ENCODE peak calls at places on chromosomes 12 and 14, in six cellular contexts. S, C, R, A, H and T are unnamed samples.

GRCh38 chr14:61454545-61454944 is 133.2 kb downstream of the PRKCH start:
- DNase-seq in S (peak), H (no peak), A (peak), C (no peak), R (no peak), T (no peak)

GRCh38 chr12:103181366-103182152 is 224.1 kb downstream of the ASCL1 start:
- DNase-seq in C (no peak), S (no peak), R (no peak), A (no peak), H (no peak), T (no peak)

GRCh38 chr14:53714495-53715389 is 241.9 kb downstream of the BMP4 start:
- DNase-seq in A (peak), R (no peak), H (no peak), S (no peak), C (no peak), T (no peak)

GRCh38 chr12:95859344-95859816 is 628 bp downstream of the SNRPF start:
- DNase-seq in A (peak), H (peak), C (peak), R (peak), S (peak), T (no peak)

GRCh38 chr14:85528080-85528881 is 1.7 kb upstream of the FLRT2 start:
- DNase-seq in R (peak), H (peak), A (peak), C (peak), S (peak), T (peak)

GRCh38 chr12:26125451-26126339 is 858 bp upstream of the BHLHE41 start:
- DNase-seq in C (peak), H (peak), S (peak), R (peak), A (peak), T (no peak)

GRCh38 chr14:70871863-70872677 is 35.2 kb upstream of the PCNX1 start:
- DNase-seq in R (no peak), C (no peak), S (no peak), A (no peak), H (no peak), T (no peak)

GRCh38 chr14:90642239-90642717 is 174.0 kb downstream of the TTC7B start:
- DNase-seq in C (no peak), H (peak), A (peak), S (no peak), R (no peak), T (no peak)

GRCh38 chr12:62767506-62767905 is 167.4 kb downstream of the PPM1H start:
- DNase-seq in S (no peak), A (peak), H (peak), C (peak), R (peak), T (peak)